ENCODE peak calls at places on chromosomes 1 and 21, in nine cellular contexts. X, U, K, T, F, R, Y, B and Q are unnamed samples. For H3K27me3, the result is how much of the 10 kb centered on the place peaks cover.

GRCh38 chr1:228407118-228408040 is 744 bp upstream of the TRIM11 start:
- DNase-seq in X (peak), U (no peak), K (no peak), T (no peak), F (no peak), R (peak), Y (no peak), B (no peak), Q (no peak)

GRCh38 chr1:204102719-204103118 is 29.8 kb downstream of the SOX13 start:
- DNase-seq in X (no peak), U (no peak), K (no peak), T (peak), F (no peak), R (peak), Y (no peak), B (no peak), Q (no peak)

GRCh38 chr1:40185951-40186864 is 25.0 kb downstream of the RLF start:
- DNase-seq in X (no peak), U (no peak), K (no peak), T (no peak), F (no peak), R (peak), Y (no peak), B (no peak), Q (no peak)

GRCh38 chr1:23591460-23592208 is 32.3 kb upstream of the ID3 start:
- DNase-seq in X (no peak), U (no peak), K (no peak), T (no peak), F (no peak), R (no peak), Y (no peak), B (peak), Q (no peak)

GRCh38 chr1:225470210-225470609 is 42.4 kb upstream of the LBR start:
- DNase-seq in X (no peak), U (no peak), K (no peak), T (no peak), F (no peak), R (no peak), Y (peak), B (no peak), Q (peak)

GRCh38 chr1:94947453-94947852 is 20.5 kb upstream of the CNN3 start:
- DNase-seq in X (no peak), U (no peak), K (no peak), T (no peak), F (no peak), R (no peak), Y (no peak), B (no peak), Q (no peak)

GRCh38 chr1:195195423-195196057 is 1412.7 kb downstream of the KCNT2 start:
- DNase-seq in X (no peak), U (no peak), K (no peak), T (no peak), F (no peak), R (no peak), Y (no peak), B (no peak), Q (no peak)

GRCh38 chr1:9860887-9861286 is 37.1 kb upstream of the CLSTN1 start:
- DNase-seq in X (no peak), U (no peak), K (no peak), T (no peak), F (no peak), R (no peak), Y (no peak), B (no peak), Q (no peak)

GRCh38 chr1:172627702-172628101 is 31.2 kb upstream of the FASLG start:
- DNase-seq in X (no peak), U (no peak), K (no peak), T (no peak), F (no peak), R (no peak), Y (no peak), B (no peak), Q (no peak)

GRCh38 chr1:22553991-22554522 is 9.2 kb upstream of the EPHA8 start:
- DNase-seq in X (no peak), U (no peak), K (no peak), T (no peak), F (no peak), R (no peak), Y (no peak), B (no peak), Q (no peak)

GRCh38 chr1:169466259-169467230 is 19.2 kb downstream of the SLC19A2 start:
- DNase-seq in X (no peak), U (no peak), K (no peak), T (peak), F (no peak), R (peak), Y (no peak), B (no peak), Q (no peak)

GRCh38 chr21:46124926-46125845 is 27.3 kb downstream of the COL6A2 start:
- DNase-seq in X (no peak), U (peak), K (no peak), T (no peak), F (no peak), R (no peak), Y (peak), B (peak), Q (peak)

GRCh38 chr1:72284084-72284397 is 1.7 kb upstream of the NEGR1 start:
- DNase-seq in X (no peak), U (no peak), K (peak), T (no peak), F (no peak), R (no peak), Y (no peak), B (no peak), Q (no peak)

GRCh38 chr1:32876341-32877210 is 5.9 kb upstream of the FNDC5 start:
- DNase-seq in X (no peak), U (peak), K (no peak), T (peak), F (peak), R (peak), Y (no peak), B (peak), Q (peak)

GRCh38 chr1:172449585-172450523 is 6.0 kb upstream of the PIGC start:
- DNase-seq in X (peak), U (peak), K (peak), T (peak), F (peak), R (peak), Y (no peak), B (peak), Q (peak)

GRCh38 chr1:101161619-101162018 is 75.2 kb upstream of the S1PR1 start:
- DNase-seq in X (no peak), U (no peak), K (no peak), T (no peak), F (no peak), R (no peak), Y (no peak), B (no peak), Q (no peak)

GRCh38 chr21:34890724-34891609 is 158.1 kb downstream of the RUNX1 start:
- DNase-seq in X (peak), U (peak), K (no peak), T (no peak), F (peak), R (peak), Y (no peak), B (peak), Q (peak)

GRCh38 chr21:44916965-44917364 is 3.7 kb downstream of the ITGB2 start:
- DNase-seq in X (no peak), U (no peak), K (no peak), T (no peak), F (no peak), R (no peak), Y (no peak), B (no peak), Q (no peak)

GRCh38 chr1:248183996-248184395 is 9.4 kb downstream of the OR2M2 start:
- DNase-seq in X (no peak), U (no peak), K (no peak), T (no peak), F (no peak), R (no peak), Y (no peak), B (no peak), Q (no peak)

GRCh38 chr1:172845371-172845770 is 186.5 kb downstream of the FASLG start:
- DNase-seq in X (no peak), U (no peak), K (no peak), T (no peak), F (no peak), R (no peak), Y (no peak), B (no peak), Q (no peak)

GRCh38 chr1:17994046-17994445 is 113.6 kb upstream of the IGSF21 start:
- DNase-seq in X (no peak), U (no peak), K (no peak), T (no peak), F (no peak), R (no peak), Y (no peak), B (no peak), Q (no peak)

GRCh38 chr1:241551759-241552638 is 19.8 kb downstream of the KMO start:
- DNase-seq in X (no peak), U (peak), K (no peak), T (no peak), F (peak), R (no peak), Y (no peak), B (peak), Q (no peak)

DNA sequence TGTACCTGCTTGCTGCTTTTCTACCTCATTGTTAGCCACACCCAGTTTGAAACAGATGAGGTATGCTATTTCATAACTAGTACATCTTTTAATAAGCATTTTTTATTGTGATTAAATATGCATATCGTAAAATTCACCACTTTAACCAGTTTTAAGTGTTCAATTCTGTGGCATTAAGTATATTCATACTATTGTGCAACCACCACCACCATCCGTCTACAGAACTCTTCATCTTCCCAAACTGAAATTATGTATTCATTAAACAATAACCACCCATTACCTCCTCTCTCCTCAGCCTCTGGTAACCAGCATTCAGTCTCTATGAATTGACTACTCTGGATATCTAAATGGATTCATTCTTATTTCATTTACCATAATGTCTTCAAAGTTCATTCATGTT is 20.1 kb downstream of the DR1 start:
- DNase-seq in X (no peak), U (no peak), K (no peak), T (no peak), F (no peak), R (no peak), Y (no peak), B (no peak), Q (no peak)
- H3K4me3 ChIP-seq in X (no peak), U (no peak), K (no peak), T (no peak), F (no peak), R (no peak), Y (no peak), B (no peak), Q (no peak)

GRCh38 chr1:3069491-3070303 is 694 bp downstream of the PRDM16 start:
- DNase-seq in X (no peak), U (peak), K (peak), T (peak), F (peak), R (peak), Y (no peak), B (peak), Q (peak)
- H3K27me3 ChIP-seq in X (half or more), U (half or more), K (under half), T (under half), F (half or more), R (half or more), Y (half or more), B (under half), Q (under half)

GRCh38 chr1:61086245-61086644 is 3.9 kb downstream of the NFIA start:
- DNase-seq in X (no peak), U (no peak), K (no peak), T (no peak), F (no peak), R (no peak), Y (no peak), B (no peak), Q (no peak)
- H3K4me3 ChIP-seq in X (no peak), U (peak), K (no peak), T (no peak), F (peak), R (no peak), Y (peak), B (peak), Q (peak)

DNA sequence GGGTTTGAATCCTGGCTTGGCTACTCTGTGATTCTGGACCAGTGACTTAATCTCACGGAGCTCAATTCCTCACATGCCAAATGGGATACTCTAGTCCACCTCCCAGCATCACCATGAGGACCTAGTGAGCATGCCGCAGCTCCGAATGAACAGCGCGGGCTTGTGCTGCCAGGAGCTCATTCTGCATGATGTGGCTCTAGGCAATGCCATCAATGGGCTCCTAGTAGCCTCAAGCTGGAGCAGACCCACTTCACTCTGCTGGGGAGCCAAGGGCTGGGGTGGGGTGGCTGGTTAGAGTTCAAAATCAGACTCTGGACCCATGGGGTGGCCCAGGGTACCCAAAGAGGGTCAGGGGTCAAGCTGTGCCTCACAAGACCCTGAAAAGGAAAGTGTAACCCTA is 41.5 kb downstream of the CDK18 start:
- DNase-seq in X (no peak), U (no peak), K (no peak), T (no peak), F (no peak), R (no peak), Y (peak), B (no peak), Q (no peak)
- H3K27me3 ChIP-seq in X (under half), U (under half), K (under half), T (under half), F (half or more), R (under half), Y (under half), B (under half), Q (under half)

GRCh38 chr1:30929135-30929889 is 20.8 kb upstream of the SDC3 start:
- DNase-seq in X (no peak), U (no peak), K (peak), T (no peak), F (no peak), R (peak), Y (no peak), B (no peak), Q (no peak)

GRCh38 chr1:30927448-30927847 is 18.9 kb upstream of the SDC3 start:
- DNase-seq in X (no peak), U (no peak), K (no peak), T (no peak), F (no peak), R (no peak), Y (no peak), B (no peak), Q (no peak)

GRCh38 chr1:30929944-30930525 is 21.5 kb upstream of the SDC3 start:
- DNase-seq in X (no peak), U (no peak), K (no peak), T (no peak), F (no peak), R (no peak), Y (no peak), B (no peak), Q (no peak)

GRCh38 chr1:30928171-30928570 is 19.6 kb upstream of the SDC3 start:
- DNase-seq in X (no peak), U (no peak), K (no peak), T (no peak), F (no peak), R (no peak), Y (no peak), B (no peak), Q (no peak)

DNA sequence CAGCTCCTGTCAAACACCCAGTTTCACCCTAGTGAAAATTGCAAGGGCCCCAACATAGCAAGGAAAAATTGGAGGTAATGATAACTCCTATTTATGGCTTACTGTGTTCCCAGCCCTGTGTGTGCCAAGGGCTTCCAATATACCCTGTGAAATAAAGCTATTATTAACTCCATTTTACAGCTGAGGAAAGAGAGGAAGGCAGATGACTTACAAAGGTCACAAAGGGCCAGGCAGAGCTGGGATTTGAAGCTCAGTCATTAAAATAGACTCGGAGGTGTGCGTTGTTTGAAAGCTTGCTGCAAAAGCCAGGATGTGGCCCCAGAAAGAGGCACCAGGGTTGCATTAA is 20.2 kb upstream of the SDC3 start:
- DNase-seq in X (no peak), U (no peak), K (no peak), T (no peak), F (no peak), R (no peak), Y (no peak), B (no peak), Q (no peak)
- H3K4me3 ChIP-seq in X (no peak), U (no peak), K (no peak), T (no peak), F (no peak), R (no peak), Y (no peak), B (no peak), Q (no peak)

GRCh38 chr1:27408151-27408550 is 15.7 kb downstream of the GPR3 start:
- DNase-seq in X (no peak), U (no peak), K (no peak), T (no peak), F (no peak), R (no peak), Y (no peak), B (no peak), Q (no peak)
- H3K27me3 ChIP-seq in X (under half), U (under half), K (under half), T (under half), F (under half), R (under half), Y (under half), B (under half), Q (under half)

DNA sequence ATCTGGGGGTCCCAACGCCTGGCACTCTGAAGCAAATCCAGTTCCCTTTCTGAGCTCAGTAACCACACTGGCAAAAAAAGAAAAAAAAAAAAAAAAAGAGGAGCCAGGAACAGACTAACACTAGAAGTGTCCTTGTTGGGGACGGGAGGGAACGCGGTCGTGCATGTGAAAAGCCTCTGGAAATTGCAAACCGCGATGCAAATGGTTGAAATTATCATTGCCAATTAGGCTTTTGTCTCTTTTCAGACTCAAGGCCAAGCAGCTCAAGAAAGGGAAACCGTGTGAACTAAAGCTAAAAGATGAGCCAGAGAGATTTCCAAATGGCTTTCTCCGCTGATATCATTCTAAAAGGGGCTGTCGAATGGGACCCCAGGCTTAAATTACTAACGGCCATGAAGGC is 13.5 kb downstream of the TRABD2B start:
- DNase-seq in X (no peak), U (no peak), K (no peak), T (no peak), F (no peak), R (no peak), Y (no peak), B (no peak), Q (no peak)
- H3K4me3 ChIP-seq in X (no peak), U (no peak), K (no peak), T (no peak), F (peak), R (no peak), Y (no peak), B (peak), Q (no peak)

DNA sequence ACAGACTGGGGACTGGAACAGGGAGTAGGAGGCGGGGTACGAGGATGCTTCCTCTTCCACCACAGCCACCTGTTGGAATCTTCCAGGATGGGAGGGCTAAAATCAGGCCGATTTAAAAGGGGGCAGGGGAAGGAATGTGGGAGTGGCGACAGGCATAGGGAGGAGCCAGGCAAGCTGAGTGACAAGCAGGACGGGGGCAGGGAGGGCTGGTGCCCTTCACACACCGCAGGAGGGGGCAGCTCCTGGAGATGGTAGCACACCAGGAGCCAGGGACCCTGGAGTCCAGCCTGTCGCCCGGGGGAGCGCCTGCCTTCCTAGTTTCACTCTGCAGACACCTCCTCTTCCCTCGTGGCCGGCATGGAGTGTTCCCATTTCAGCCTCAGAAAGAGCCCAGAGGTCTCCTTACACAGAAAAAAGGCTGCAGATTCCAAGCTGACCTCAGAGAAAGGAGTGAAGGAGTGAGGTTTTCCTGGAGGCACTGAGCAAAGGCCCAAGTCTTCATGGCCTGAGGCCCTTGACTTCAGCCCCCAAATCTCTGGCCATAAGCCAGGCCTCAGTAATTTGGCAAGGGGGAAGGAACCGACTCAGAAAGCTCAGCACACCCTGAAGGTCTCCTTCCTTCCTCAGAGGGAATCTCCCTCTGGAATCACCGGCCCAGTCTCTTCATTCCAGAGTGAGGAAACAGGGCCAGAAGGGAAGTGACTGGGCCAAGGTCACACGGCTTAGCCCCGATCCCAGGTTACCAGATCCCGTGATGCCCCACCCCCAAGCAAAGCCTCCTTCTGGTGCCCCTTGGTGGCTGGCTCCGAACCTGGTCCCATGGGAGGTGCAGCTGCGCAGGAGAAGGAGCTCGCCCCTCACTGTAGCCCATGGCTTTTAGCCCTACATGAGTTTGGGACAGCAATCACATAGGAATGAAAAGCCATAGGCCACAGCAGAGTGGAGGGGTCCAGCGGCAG is 8.1 kb downstream of the BLACAT1 start:
- DNase-seq in X (no peak), U (no peak), K (no peak), T (no peak), F (no peak), R (peak), Y (no peak), B (no peak), Q (no peak)
- H3K27me3 ChIP-seq in X (under half), U (under half), K (under half), T (under half), F (under half), R (under half), Y (half or more), B (under half), Q (under half)

DNA sequence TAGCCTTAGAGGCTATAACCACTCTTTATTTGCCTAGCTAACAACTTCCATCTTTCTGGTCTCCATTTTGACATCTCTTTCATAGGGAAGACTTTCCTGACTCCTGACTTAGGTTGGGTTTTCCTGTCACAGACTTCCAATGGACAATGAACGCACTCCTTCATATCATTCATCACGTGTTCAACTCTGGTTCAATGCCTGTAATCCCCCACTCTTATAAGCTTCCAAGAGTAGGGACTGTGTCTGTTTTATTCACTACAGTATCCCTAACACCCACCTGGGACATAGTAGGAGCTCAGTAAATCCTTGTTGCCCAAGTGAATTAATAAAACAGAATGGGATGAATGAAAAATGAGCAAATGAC is 4.6 kb downstream of the SLAMF1 start:
- DNase-seq in X (no peak), U (no peak), K (no peak), T (no peak), F (no peak), R (no peak), Y (no peak), B (no peak), Q (no peak)
- H3K4me3 ChIP-seq in X (no peak), U (no peak), K (no peak), T (no peak), F (no peak), R (no peak), Y (no peak), B (no peak), Q (no peak)